ENCODE peak calls at places on chromosomes 5 and 9, in ten cellular contexts. G is pancreas; X is endodermal cell; J is mammary epithelial cell; R is OCI-LY7; A is upper lobe of left lung; T is right atrium auricular region; H is psoas muscle; P is IMR-90; S is CD8-positive, alpha-beta memory T cell. Q is an unnamed sample.

GRCh38 chr5:91103353-91104061 is 279.6 kb downstream of the ARRDC3 start:
- DNase-seq in G (no peak), X (no peak), J (peak; percentile 42), R (no peak), A (no peak), T (no peak), H (no peak), P (peak; percentile 26), S (no peak), Q (no peak)

GRCh38 chr5:152864447-152864846 is 459.4 kb upstream of the NMUR2 start:
- DNase-seq in G (no peak), X (no peak), J (no peak), R (no peak), A (no peak), T (no peak), H (no peak), P (no peak), S (no peak), Q (no peak)

GRCh38 chr9:99003308-99003707 is 59.6 kb downstream of the COL15A1 start:
- DNase-seq in G (no peak), X (peak; percentile 28), J (no peak), R (no peak), A (no peak), T (peak; percentile 42), H (no peak), P (no peak), S (no peak), Q (no peak)

GRCh38 chr9:121261107-121261460 is 6.9 kb upstream of the GSN start:
- DNase-seq in G (no peak), X (peak; percentile 60), J (no peak), R (no peak), A (no peak), T (no peak), H (peak; percentile 13), P (no peak), S (no peak), Q (peak; percentile 73)

GRCh38 chr9:37904647-37905505 is 949 bp upstream of the SLC25A51 start:
- DNase-seq in G (no peak), X (peak; percentile 60), J (peak; percentile 24), R (no peak), A (no peak), T (peak; percentile 57), H (no peak), P (peak; percentile 32), S (no peak), Q (peak; percentile 67)

GRCh38 chr5:60797482-60798153 is 46.5 kb downstream of the ELOVL7 start:
- DNase-seq in G (no peak), X (peak; percentile 61), J (no peak), R (no peak), A (no peak), T (no peak), H (no peak), P (no peak), S (no peak), Q (no peak)

GRCh38 chr5:4511996-4512656 is 628.0 kb upstream of the ADAMTS16 start:
- DNase-seq in G (peak; percentile 21), X (peak; percentile 86), J (peak; percentile 65), R (no peak), A (peak; percentile 67), T (no peak), H (no peak), P (no peak), S (no peak), Q (peak; percentile 63)

GRCh38 chr9:128805661-128806060 is 12.6 kb upstream of the ENDOG start:
- DNase-seq in G (no peak), X (no peak), J (no peak), R (no peak), A (no peak), T (no peak), H (no peak), P (no peak), S (no peak), Q (no peak)

GRCh38 chr5:134874831-134875655 is 872 bp downstream of the TXNDC15 start:
- DNase-seq in G (peak; percentile 15), X (peak; percentile 66), J (peak; percentile 72), R (peak; percentile 29), A (peak; percentile 58), T (peak; percentile 77), H (peak; percentile 68), P (peak; percentile 88), S (peak; percentile 4), Q (peak; percentile 86)

GRCh38 chr9:79011461-79011860 is 560.3 kb upstream of the TLE4 start:
- DNase-seq in G (no peak), X (no peak), J (no peak), R (no peak), A (no peak), T (no peak), H (no peak), P (no peak), S (no peak), Q (no peak)

GRCh38 chr5:34914671-34915138 is 599 bp downstream of the RAD1 start:
- DNase-seq in G (no peak), X (no peak), J (no peak), R (peak; percentile 44), A (peak; percentile 32), T (no peak), H (peak; percentile 32), P (peak; percentile 29), S (no peak), Q (peak; percentile 75)

GRCh38 chr9:27382308-27382707 is 85.4 kb upstream of the EQTN start:
- DNase-seq in G (no peak), X (no peak), J (peak; percentile 31), R (no peak), A (no peak), T (no peak), H (no peak), P (no peak), S (no peak), Q (no peak)
- H3K4me1 ChIP-seq in G (peaks cover 86% of the 10 kb centered on the region), X (peaks cover 5% of the 10 kb centered on the region), J (peaks cover 47% of the 10 kb centered on the region), R (peaks cover 70% of the 10 kb centered on the region), A (peaks cover 6% of the 10 kb centered on the region), T (no peaks in the 10 kb centered on the region), H (peaks cover 8% of the 10 kb centered on the region), P (no peaks in the 10 kb centered on the region), S (no peaks in the 10 kb centered on the region), Q (no peaks in the 10 kb centered on the region)

GRCh38 chr5:132772291-132773070 is 4.6 kb downstream of the SEPTIN8 start:
- DNase-seq in G (no peak), X (no peak), J (no peak), R (no peak), A (no peak), T (no peak), H (no peak), P (no peak), S (no peak), Q (no peak)

GRCh38 chr5:132773601-132774355 is 3.3 kb downstream of the SEPTIN8 start:
- DNase-seq in G (no peak), X (no peak), J (no peak), R (no peak), A (no peak), T (no peak), H (no peak), P (no peak), S (no peak), Q (no peak)

GRCh38 chr5:132774406-132774805 is 2.6 kb downstream of the SEPTIN8 start:
- DNase-seq in G (no peak), X (no peak), J (no peak), R (no peak), A (no peak), T (no peak), H (no peak), P (no peak), S (no peak), Q (peak; percentile 51)

GRCh38 chr5:132771559-132771998 is 5.5 kb downstream of the SEPTIN8 start:
- DNase-seq in G (no peak), X (peak; percentile 89), J (no peak), R (no peak), A (no peak), T (peak; percentile 74), H (peak; percentile 56), P (peak; percentile 67), S (no peak), Q (peak; percentile 81)

GRCh38 chr5:132773114-132773513 is 3.9 kb downstream of the SEPTIN8 start:
- DNase-seq in G (no peak), X (no peak), J (no peak), R (no peak), A (no peak), T (no peak), H (no peak), P (no peak), S (no peak), Q (no peak)
- H3K27ac ChIP-seq in G (no peak overlapping the region), X (no peak overlapping the region), J (no peak overlapping the region), R (no peak overlapping the region), A (no peak overlapping the region), T (no peak overlapping the region), H (no peak overlapping the region), P (no peak overlapping the region), S (no peak overlapping the region), Q (no peak overlapping the region)

GRCh38 chr5:138033275-138033808 is 463 bp upstream of the FAM13B start:
- DNase-seq in G (no peak), X (no peak), J (peak; percentile 45), R (no peak), A (peak; percentile 22), T (no peak), H (no peak), P (no peak), S (no peak), Q (no peak)

GRCh38 chr5:138032572-138033274 is at the start of gene FAM13B:
- DNase-seq in G (peak; percentile 70), X (peak; percentile 95), J (peak; percentile 77), R (peak; percentile 86), A (peak; percentile 80), T (peak; percentile 65), H (peak; percentile 81), P (peak; percentile 48), S (peak; percentile 76), Q (peak; percentile 91)

GRCh38 chr5:138029944-138030343 is 2.9 kb downstream of the FAM13B start:
- DNase-seq in G (no peak), X (no peak), J (no peak), R (no peak), A (no peak), T (no peak), H (no peak), P (no peak), S (no peak), Q (no peak)

GRCh38 chr5:138032028-138032571 is 779 bp downstream of the FAM13B start:
- DNase-seq in G (peak; percentile 47), X (no peak), J (peak; percentile 56), R (peak; percentile 83), A (peak; percentile 80), T (peak; percentile 68), H (peak; percentile 69), P (peak; percentile 43), S (peak; percentile 50), Q (peak; percentile 74)

GRCh38 chr5:138029501-138029900 is 3.4 kb downstream of the FAM13B start:
- DNase-seq in G (no peak), X (no peak), J (no peak), R (no peak), A (no peak), T (no peak), H (no peak), P (no peak), S (no peak), Q (no peak)
- H3K4me1 ChIP-seq in G (peaks cover 10% of the 10 kb centered on the region), X (peaks cover 2% of the 10 kb centered on the region), J (peaks cover 12% of the 10 kb centered on the region), R (peaks cover 48% of the 10 kb centered on the region), A (peaks cover 43% of the 10 kb centered on the region), T (no peaks in the 10 kb centered on the region), H (peaks cover 54% of the 10 kb centered on the region), P (peaks cover 4% of the 10 kb centered on the region), S (peaks cover 67% of the 10 kb centered on the region), Q (peaks cover 3% of the 10 kb centered on the region)

DNA sequence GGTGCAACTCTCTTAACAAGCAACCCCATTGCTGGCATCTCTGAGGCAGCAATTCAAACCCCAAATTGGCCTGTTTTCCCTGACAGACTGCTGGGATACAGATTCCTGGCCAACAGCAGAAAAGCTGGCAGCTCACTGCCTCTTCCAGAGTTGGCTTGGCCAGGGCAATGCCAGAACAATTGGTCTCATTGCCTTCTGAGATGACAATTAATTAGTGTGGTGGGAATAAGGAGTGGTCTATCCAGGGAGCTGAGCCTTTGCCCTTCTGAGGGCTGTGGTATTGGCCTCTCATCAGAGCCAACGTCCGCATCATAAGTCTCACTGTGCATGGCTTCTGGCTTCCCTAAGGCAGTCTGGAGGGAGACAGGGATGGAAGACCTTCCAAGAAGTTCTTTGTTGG is 183.2 kb downstream of the GNAQ start:
- DNase-seq in G (no peak), X (no peak), J (no peak), R (no peak), A (no peak), T (no peak), H (no peak), P (no peak), S (no peak), Q (no peak)
- H3K27ac ChIP-seq in G (no peak overlapping the region), X (no peak overlapping the region), J (no peak overlapping the region), R (no peak overlapping the region), A (peak overlapping the region; percentile 68), T (peak overlapping the region; percentile 73), H (peak overlapping the region; percentile 55), P (peak overlapping the region; percentile 15), S (no peak overlapping the region), Q (peak overlapping the region; percentile 89)

Q was measured in right cardiac atrium.